ENCODE peak calls at places on chromosomes 1 and 21, in four cellular contexts. S is naive thymus-derived CD4-positive, alpha-beta T cell; M is brain microvascular endothelial cell; G is A549. K is an unnamed sample.
A peak's percentile ranks its signal among the peaks of the same experiment; 100 is the strongest.

GRCh38 chr1:31272369-31272768 is 24.2 kb downstream of the SNRNP40 start:
- DNase-seq in S (no peak), M (no peak), G (no peak), K (no peak)

GRCh38 chr1:116325922-116326321 is 47.1 kb upstream of the ATP1A1 start:
- DNase-seq in S (peak; percentile 79), M (no peak), G (no peak), K (no peak)

GRCh38 chr1:119743308-119743707 is 25.4 kb downstream of the HMGCS2 start:
- DNase-seq in S (no peak), M (no peak), G (no peak), K (no peak)

GRCh38 chr1:24018611-24019580 is 38.8 kb upstream of the SRSF10 start:
- DNase-seq in S (no peak), M (peak; percentile 100), G (peak; percentile 90), K (peak; percentile 98)

GRCh38 chr1:1924378-1924777 is 5.3 kb upstream of the TMEM52 start:
- DNase-seq in S (no peak), M (no peak), G (no peak), K (no peak)

GRCh38 chr1:43707191-43708005 is at the start of gene ST3GAL3:
- DNase-seq in S (peak; percentile 89), M (peak; percentile 89), G (peak; percentile 73), K (peak; percentile 58)

GRCh38 chr21:33033094-33033951 is 7.6 kb downstream of the OLIG2 start:
- DNase-seq in S (no peak), M (no peak), G (no peak), K (no peak)

GRCh38 chr1:220734571-220735326 is 13.4 kb upstream of the MTARC2 start:
- DNase-seq in S (no peak), M (peak; percentile 60), G (peak; percentile 52), K (no peak)

GRCh38 chr1:41862411-41863221 is 56.1 kb downstream of the HIVEP3 start:
- DNase-seq in S (no peak), M (peak; percentile 97), G (peak; percentile 49), K (no peak)

GRCh38 chr1:31523012-31523411 is 53.3 kb upstream of the TINAGL1 start:
- DNase-seq in S (no peak), M (no peak), G (no peak), K (no peak)

GRCh38 chr21:37939251-37939650 is 23.0 kb upstream of the KCNJ6 start:
- DNase-seq in S (no peak), M (no peak), G (no peak), K (no peak)

GRCh38 chr1:119358661-119359060 is 9.9 kb upstream of the HAO2 start:
- DNase-seq in S (no peak), M (no peak), G (no peak), K (no peak)

GRCh38 chr1:210217482-210217881 is 15.1 kb upstream of the SERTAD4 start:
- DNase-seq in S (no peak), M (no peak), G (no peak), K (no peak)

GRCh38 chr1:233289676-233290075 is 5.8 kb downstream of the PCNX2 start:
- DNase-seq in S (no peak), M (no peak), G (no peak), K (no peak)

GRCh38 chr1:228944991-228945390 is 209.7 kb downstream of the RHOU start:
- DNase-seq in S (no peak), M (peak; percentile 48), G (no peak), K (no peak)

GRCh38 chr1:161223805-161224694 is 622 bp upstream of the APOA2 start:
- DNase-seq in S (no peak), M (no peak), G (no peak), K (no peak)

GRCh38 chr1:40876891-40877290 is 14.7 kb upstream of the CITED4 start:
- DNase-seq in S (no peak), M (no peak), G (no peak), K (no peak)

GRCh38 chr21:43812139-43812821 is 22.9 kb downstream of the RRP1 start:
- DNase-seq in S (no peak), M (no peak), G (no peak), K (no peak)

GRCh38 chr1:213564215-213564659 is 423.5 kb upstream of the PROX1 start:
- DNase-seq in S (no peak), M (no peak), G (no peak), K (no peak)

GRCh38 chr1:84708031-84708430 is 17.8 kb upstream of the SSX2IP start:
- DNase-seq in S (no peak), M (no peak), G (no peak), K (no peak)

GRCh38 chr1:66253330-66253921 is 280.5 kb upstream of the SGIP1 start:
- DNase-seq in S (peak; percentile 47), M (peak; percentile 63), G (peak; percentile 55), K (no peak)

GRCh38 chr1:89986020-89986419 is 8.9 kb upstream of the ZNF326 start:
- DNase-seq in S (no peak), M (no peak), G (no peak), K (no peak)

GRCh38 chr1:186626533-186626932 is 53.7 kb downstream of the PTGS2 start:
- DNase-seq in S (no peak), M (peak; percentile 41), G (no peak), K (no peak)

GRCh38 chr1:62528015-62528414 is 69.3 kb upstream of the ANGPTL3 start:
- DNase-seq in S (no peak), M (no peak), G (no peak), K (no peak)

GRCh38 chr1:26373281-26373680 is 731 bp upstream of the ZNF683 start:
- DNase-seq in S (peak; percentile 56), M (no peak), G (no peak), K (no peak)

GRCh38 chr1:244046907-244047738 is 4.0 kb upstream of the ZBTB18 start:
- DNase-seq in S (no peak), M (peak; percentile 45), G (no peak), K (no peak)

GRCh38 chr1:25689686-25690381 is 73.2 kb downstream of the MAN1C1 start:
- DNase-seq in S (no peak), M (no peak), G (no peak), K (no peak)

GRCh38 chr1:44305962-44306422 is 49.1 kb downstream of the ERI3 start:
- DNase-seq in S (peak; percentile 66), M (no peak), G (no peak), K (no peak)

GRCh38 chr1:241485145-241485544 is 34.4 kb downstream of the FH start:
- DNase-seq in S (no peak), M (no peak), G (no peak), K (no peak)

GRCh38 chr1:2481885-2482284 is 5.8 kb downstream of the PLCH2 start:
- DNase-seq in S (no peak), M (no peak), G (no peak), K (no peak)

GRCh38 chr1:9438431-9439073 is 100.7 kb upstream of the SLC25A33 start:
- DNase-seq in S (no peak), M (peak; percentile 80), G (peak; percentile 41), K (peak; percentile 59)

GRCh38 chr1:214928574-214928973 is 154.0 kb upstream of the KCNK2 start:
- DNase-seq in S (no peak), M (no peak), G (no peak), K (no peak)

GRCh38 chr1:64295136-64295535 is 91.7 kb downstream of the UBE2U start:
- DNase-seq in S (no peak), M (no peak), G (no peak), K (no peak)

GRCh38 chr1:13699936-13700520 is at the start of gene PRDM2:
- DNase-seq in S (peak; percentile 73), M (no peak), G (peak; percentile 21), K (no peak)

GRCh38 chr1:201268604-201269151 is 14.6 kb upstream of the PKP1 start:
- DNase-seq in S (no peak), M (peak; percentile 87), G (peak; percentile 54), K (no peak)

GRCh38 chr1:19083081-19083480 is 126.6 kb upstream of the IFFO2 start:
- DNase-seq in S (no peak), M (peak; percentile 73), G (no peak), K (no peak)

GRCh38 chr1:178192686-178193085 is 98.8 kb downstream of the RASAL2 start:
- DNase-seq in S (no peak), M (peak; percentile 88), G (peak; percentile 54), K (no peak)
- H3K4me3 ChIP-seq in S (no peak overlapping the region), M (no peak overlapping the region), G (peak overlapping the region; percentile 17), K (peak overlapping the region; percentile 23)

GRCh38 chr21:15638856-15639549 is 90.8 kb upstream of the USP25 start:
- DNase-seq in S (no peak), M (no peak), G (no peak), K (no peak)
- H3K4me3 ChIP-seq in S (no peak overlapping the region), M (no peak overlapping the region), G (no peak overlapping the region), K (no peak overlapping the region)

GRCh38 chr1:101175474-101175873 is 61.3 kb upstream of the S1PR1 start:
- DNase-seq in S (no peak), M (no peak), G (no peak), K (no peak)

GRCh38 chr1:101175886-101176285 is 60.9 kb upstream of the S1PR1 start:
- DNase-seq in S (no peak), M (no peak), G (no peak), K (no peak)

GRCh38 chr1:101178341-101178687 is 58.5 kb upstream of the S1PR1 start:
- DNase-seq in S (no peak), M (no peak), G (no peak), K (no peak)

GRCh38 chr1:101181930-101182329 is 54.9 kb upstream of the S1PR1 start:
- DNase-seq in S (no peak), M (peak; percentile 52), G (no peak), K (no peak)

GRCh38 chr1:101178688-101179491 is 57.9 kb upstream of the S1PR1 start:
- DNase-seq in S (peak; percentile 45), M (no peak), G (no peak), K (no peak)
- H3K4me3 ChIP-seq in S (peak overlapping the region; percentile 3), M (no peak overlapping the region), G (no peak overlapping the region), K (no peak overlapping the region)

GRCh38 chr1:38000233-38000528 is 5.1 kb downstream of the FHL3 start:
- DNase-seq in S (no peak), M (no peak), G (no peak), K (no peak)
- H3K4me3 ChIP-seq in S (no peak overlapping the region), M (peak overlapping the region; percentile 32), G (no peak overlapping the region), K (peak overlapping the region; percentile 51)

GRCh38 chr1:235635938-235636663 is 13.5 kb downstream of the GNG4 start:
- DNase-seq in S (no peak), M (no peak), G (no peak), K (no peak)

GRCh38 chr1:235628316-235629006 is 21.1 kb downstream of the GNG4 start:
- DNase-seq in S (no peak), M (no peak), G (no peak), K (no peak)

GRCh38 chr1:235633220-235633540 is 16.4 kb downstream of the GNG4 start:
- DNase-seq in S (no peak), M (no peak), G (no peak), K (no peak)

GRCh38 chr1:235631816-235632215 is 17.8 kb downstream of the GNG4 start:
- DNase-seq in S (no peak), M (no peak), G (no peak), K (no peak)

DNA sequence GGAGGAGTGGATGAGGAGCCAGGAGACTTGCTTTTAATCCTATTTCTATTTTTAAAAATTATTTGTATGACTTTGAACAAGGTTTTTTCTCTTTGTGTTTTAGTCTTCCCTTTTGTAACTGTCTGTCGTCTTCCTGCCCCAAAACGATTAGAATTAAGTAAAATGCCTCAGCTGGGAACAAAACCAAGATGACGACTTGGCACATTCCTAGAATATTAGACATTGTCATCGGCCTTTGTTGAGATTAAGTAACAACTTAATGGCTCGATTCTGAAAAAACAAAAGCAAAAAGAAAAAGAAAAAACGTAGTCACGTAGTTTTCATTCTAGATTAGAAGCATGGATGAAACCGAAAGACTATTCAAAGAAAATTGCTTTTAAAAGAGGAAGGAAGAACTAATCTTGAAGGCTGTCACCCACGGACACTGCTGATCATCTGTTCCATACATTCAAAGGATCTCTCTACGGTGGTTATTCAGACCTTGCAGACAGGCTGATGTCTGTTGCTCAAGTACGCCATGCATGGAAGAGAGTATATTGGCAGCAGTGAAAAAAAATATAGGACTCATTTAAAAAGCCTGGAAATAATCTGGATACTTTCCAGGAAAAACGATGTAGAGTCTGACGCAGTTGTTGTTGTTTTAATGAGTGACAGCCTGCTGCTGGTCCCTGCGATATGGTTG is 16.9 kb downstream of the GNG4 start:
- DNase-seq in S (no peak), M (peak; percentile 70), G (no peak), K (no peak)
- H3K4me3 ChIP-seq in S (no peak overlapping the region), M (peak overlapping the region; percentile 15), G (no peak overlapping the region), K (peak overlapping the region; percentile 67)

K was measured in thoracic aorta.